ENCODE peak calls at places on chromosome 1, in ten cellular contexts. T is non-pigmented ciliary epithelial cell; H is NCI-H1092 treated with DMSO at 0.1 percent for 48 hours; B is iris pigment epithelial cell; D is adipocyte; A is retinal pigment epithelial cell; W is AG20443; J is cardiac fibroblast; X is GM12891; P is CD4-positive, CD25-positive, alpha-beta regulatory T cell. M is an unnamed sample.

GRCh38 chr1:32448773-32449456 is 16.0 kb upstream of the ZBTB8B start:
- DNase-seq in T (no peak), H (peak; percentile 8), B (no peak), D (no peak), A (no peak), W (no peak), J (peak; percentile 33), X (no peak), P (no peak), M (no peak)

GRCh38 chr1:229127301-229127700 is 143.6 kb upstream of the RAB4A start:
- DNase-seq in T (peak; percentile 15), H (no peak), B (peak; percentile 73), D (peak; percentile 4), A (no peak), W (no peak), J (peak; percentile 17), X (no peak), P (no peak), M (peak; percentile 44)

GRCh38 chr1:98903261-98903660 is 101.4 kb downstream of the PLPPR5 start:
- DNase-seq in T (peak; percentile 79), H (no peak), B (peak; percentile 91), D (peak; percentile 92), A (peak; percentile 83), W (peak; percentile 17), J (peak; percentile 83), X (no peak), P (no peak), M (no peak)

GRCh38 chr1:158652721-158653334 is 33.7 kb downstream of the SPTA1 start:
- DNase-seq in T (no peak), H (no peak), B (no peak), D (no peak), A (no peak), W (no peak), J (no peak), X (no peak), P (no peak), M (no peak)

GRCh38 chr1:64701886-64702285 is 43.0 kb upstream of the RAVER2 start:
- DNase-seq in T (no peak), H (no peak), B (peak; percentile 3), D (no peak), A (no peak), W (peak; percentile 15), J (peak; percentile 38), X (no peak), P (no peak), M (no peak)

GRCh38 chr1:175887981-175888428 is 144.6 kb upstream of the TNR start:
- DNase-seq in T (peak; percentile 26), H (peak; percentile 82), B (peak; percentile 55), D (peak; percentile 53), A (no peak), W (peak; percentile 79), J (peak; percentile 67), X (peak; percentile 67), P (no peak), M (peak; percentile 9)

GRCh38 chr1:204065174-204065985 is 7.5 kb upstream of the SOX13 start:
- DNase-seq in T (no peak), H (no peak), B (no peak), D (peak; percentile 33), A (no peak), W (peak; percentile 46), J (peak; percentile 63), X (no peak), P (no peak), M (no peak)

GRCh38 chr1:160681067-160681890 is 30.3 kb downstream of the CD48 start:
- DNase-seq in T (no peak), H (peak; percentile 10), B (peak; percentile 31), D (peak; percentile 31), A (no peak), W (peak; percentile 38), J (peak; percentile 80), X (no peak), P (peak; percentile 72), M (peak; percentile 78)

GRCh38 chr1:214123061-214123784 is 135.4 kb downstream of the PROX1 start:
- DNase-seq in T (peak; percentile 18), H (peak; percentile 86), B (peak; percentile 61), D (peak; percentile 85), A (peak; percentile 39), W (peak; percentile 70), J (peak; percentile 79), X (peak; percentile 30), P (no peak), M (no peak)

GRCh38 chr1:5955479-5955977 is 36.7 kb downstream of the NPHP4 start:
- DNase-seq in T (no peak), H (no peak), B (no peak), D (no peak), A (no peak), W (no peak), J (no peak), X (no peak), P (no peak), M (no peak)

GRCh38 chr1:17768651-17769241 is 13.6 kb downstream of the ACTL8 start:
- DNase-seq in T (peak; percentile 18), H (no peak), B (peak; percentile 62), D (peak; percentile 51), A (no peak), W (peak; percentile 88), J (peak; percentile 67), X (no peak), P (no peak), M (no peak)

GRCh38 chr1:16478091-16478490 is 36.0 kb downstream of the RNU1-1 start:
- DNase-seq in T (no peak), H (no peak), B (no peak), D (no peak), A (no peak), W (no peak), J (no peak), X (no peak), P (no peak), M (no peak)